ENCODE peak calls at places on chromosome 7, in six cellular contexts. S is GM23338, Q is H1, T is HepG2, E is K562, D is GM12878. N is an unnamed sample.

GRCh38 chr7:35781200-35781701 is 19.6 kb upstream of the SEPTIN7 start:
- DNase-seq in S (no peak), Q (no peak), T (peak), E (no peak), D (no peak), N (no peak)

GRCh38 chr7:154289119-154289518 is 236.9 kb downstream of the DPP6 start:
- DNase-seq in S (no peak), Q (no peak), T (no peak), E (no peak), D (no peak), N (no peak)

GRCh38 chr7:55018361-55019328 is at the start of gene EGFR:
- DNase-seq in S (peak), Q (no peak), T (no peak), E (no peak), D (no peak), N (peak)

GRCh38 chr7:103843689-103844480 is 145.6 kb downstream of the RELN start:
- DNase-seq in S (no peak), Q (no peak), T (no peak), E (peak), D (no peak), N (no peak)

GRCh38 chr7:137403282-137403681 is 59.7 kb upstream of the PTN start:
- DNase-seq in S (peak), Q (no peak), T (no peak), E (no peak), D (no peak), N (no peak)

GRCh38 chr7:135659159-135659837 is 3.0 kb upstream of the STMP1 start:
- DNase-seq in S (no peak), Q (no peak), T (no peak), E (no peak), D (no peak), N (no peak)

GRCh38 chr7:143401265-143401664 is 7.4 kb downstream of the EPHA1 start:
- DNase-seq in S (no peak), Q (no peak), T (no peak), E (no peak), D (no peak), N (no peak)

GRCh38 chr7:75611557-75612178 is 119.5 kb downstream of the SPDYE5 start:
- DNase-seq in S (peak), Q (no peak), T (peak), E (no peak), D (no peak), N (peak)

GRCh38 chr7:40915061-40915460 is 780.3 kb downstream of the SUGCT start:
- DNase-seq in S (no peak), Q (no peak), T (no peak), E (no peak), D (no peak), N (no peak)

GRCh38 chr7:44845476-44845875 is 2.4 kb downstream of the H2AZ2 start:
- DNase-seq in S (no peak), Q (no peak), T (no peak), E (no peak), D (no peak), N (no peak)

GRCh38 chr7:78620931-78621330 is 822.4 kb downstream of the PHTF2 start:
- DNase-seq in S (peak), Q (peak), T (peak), E (no peak), D (no peak), N (peak)

GRCh38 chr7:128215739-128216138 is 25.3 kb upstream of the LEP start:
- DNase-seq in S (no peak), Q (no peak), T (no peak), E (no peak), D (no peak), N (no peak)

GRCh38 chr7:124765401-124766352 is at the start of gene GPR37:
- DNase-seq in S (peak), Q (peak), T (no peak), E (peak), D (no peak), N (peak)

GRCh38 chr7:43439631-43440401 is 143.1 kb upstream of the STK17A start:
- DNase-seq in S (peak), Q (peak), T (peak), E (peak), D (peak), N (peak)

GRCh38 chr7:127708788-127709187 is 56.8 kb downstream of the SND1 start:
- DNase-seq in S (peak), Q (no peak), T (peak), E (peak), D (peak), N (peak)

GRCh38 chr7:96596120-96596826 is 113.4 kb downstream of the SEM1 start:
- DNase-seq in S (peak), Q (no peak), T (no peak), E (peak), D (no peak), N (no peak)
- TF ChIP-seq CREB1 in S (no peak), Q (no peak), T (no peak), E (no peak), D (no peak), N (no peak)

GRCh38 chr7:134420509-134421125 is 38.3 kb downstream of the AKR1B1 start:
- DNase-seq in S (peak), Q (no peak), T (peak), E (peak), D (no peak), N (peak)
- TF ChIP-seq CTCF in S (peak), Q (peak), T (peak), E (peak), D (peak), N (peak)

GRCh38 chr7:99737726-99738125 is 2.7 kb upstream of the CYP3A7 start:
- DNase-seq in S (no peak), Q (no peak), T (no peak), E (no peak), D (no peak), N (no peak)

GRCh38 chr7:99742737-99743394 is 7.9 kb upstream of the CYP3A7 start:
- DNase-seq in S (no peak), Q (no peak), T (peak), E (no peak), D (no peak), N (no peak)

GRCh38 chr7:99739699-99740572 is 4.9 kb upstream of the CYP3A7 start:
- DNase-seq in S (no peak), Q (no peak), T (peak), E (no peak), D (no peak), N (no peak)

GRCh38 chr7:99741438-99741795 is 6.4 kb upstream of the CYP3A7 start:
- DNase-seq in S (no peak), Q (no peak), T (no peak), E (no peak), D (no peak), N (no peak)

DNA sequence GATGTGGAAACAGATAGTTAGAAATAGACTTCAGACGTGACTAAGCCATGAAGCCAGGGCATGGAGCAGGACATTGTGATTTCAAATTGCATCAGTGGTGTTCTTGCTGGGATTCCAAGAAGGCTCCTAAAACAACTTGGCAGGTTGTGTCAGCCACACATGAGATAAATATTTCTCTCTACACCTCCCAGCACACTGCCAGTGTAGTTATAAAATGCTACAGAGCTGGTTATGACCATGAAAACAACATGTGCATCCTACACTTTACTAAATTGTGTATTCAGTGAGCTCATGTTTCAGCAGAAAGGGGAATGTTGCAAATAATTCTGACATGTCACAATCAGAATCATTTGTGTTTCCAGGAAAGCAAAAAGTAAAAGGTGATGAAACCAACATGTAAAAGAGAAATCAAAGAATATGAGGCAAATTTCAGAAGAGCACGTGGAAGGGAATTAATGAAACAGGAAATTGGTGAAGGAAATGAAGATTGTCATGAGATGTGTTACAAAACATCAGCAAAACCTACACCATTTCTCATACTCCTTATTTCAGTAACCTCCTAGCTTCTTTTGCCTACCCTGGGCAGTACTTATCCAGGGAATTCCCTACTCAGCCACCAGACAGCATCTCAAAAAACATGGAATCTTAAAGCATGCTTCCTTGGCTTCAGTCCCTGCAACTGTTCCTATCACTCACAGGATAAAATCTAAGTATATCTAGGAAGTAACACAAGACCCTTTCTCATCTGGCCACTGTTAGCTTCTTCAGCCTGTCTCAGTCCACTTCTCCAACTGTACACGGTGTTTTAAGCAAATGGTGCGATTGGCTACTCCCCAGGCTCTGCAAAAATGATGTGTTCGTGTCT is 5.8 kb upstream of the CYP3A7 start:
- DNase-seq in S (no peak), Q (no peak), T (peak), E (no peak), D (no peak), N (no peak)
- TF ChIP-seq CREB1 in S (no peak), Q (no peak), T (no peak), E (no peak), D (no peak), N (no peak)

GRCh38 chr7:107502154-107502553 is 32.3 kb downstream of the GPR22 start:
- DNase-seq in S (no peak), Q (no peak), T (no peak), E (no peak), D (no peak), N (no peak)

GRCh38 chr7:107505362-107505761 is 35.5 kb downstream of the GPR22 start:
- DNase-seq in S (no peak), Q (no peak), T (no peak), E (no peak), D (no peak), N (no peak)

GRCh38 chr7:107503667-107504066 is 33.8 kb downstream of the GPR22 start:
- DNase-seq in S (no peak), Q (no peak), T (no peak), E (no peak), D (no peak), N (no peak)

GRCh38 chr7:107502797-107503196 is 32.9 kb downstream of the GPR22 start:
- DNase-seq in S (no peak), Q (no peak), T (no peak), E (no peak), D (no peak), N (no peak)

GRCh38 chr7:107501593-107501992 is 31.7 kb downstream of the GPR22 start:
- DNase-seq in S (peak), Q (no peak), T (peak), E (peak), D (no peak), N (peak)
- TF ChIP-seq CTCF in S (peak), Q (peak), T (peak), E (peak), D (peak), N (no peak)

GRCh38 chr7:25758559-25758958 is 393.4 kb upstream of the NFE2L3 start:
- DNase-seq in S (no peak), Q (no peak), T (no peak), E (no peak), D (no peak), N (no peak)
- TF ChIP-seq CREB1 in S (no peak), Q (no peak), T (no peak), E (no peak), D (no peak), N (no peak)

GRCh38 chr7:80682744-80683143 is 44.3 kb downstream of the CD36 start:
- DNase-seq in S (no peak), Q (no peak), T (no peak), E (no peak), D (no peak), N (no peak)
- TF ChIP-seq CTCF in S (no peak), Q (no peak), T (no peak), E (no peak), D (no peak), N (no peak)

GRCh38 chr7:74453321-74454011 is at the start of gene GTF2IRD1:
- DNase-seq in S (peak), Q (no peak), T (peak), E (peak), D (no peak), N (peak)

GRCh38 chr7:74452748-74453320 is 872 bp upstream of the GTF2IRD1 start:
- DNase-seq in S (no peak), Q (no peak), T (peak), E (peak), D (no peak), N (no peak)

GRCh38 chr7:74454059-74454947 is 597 bp downstream of the GTF2IRD1 start:
- DNase-seq in S (no peak), Q (no peak), T (no peak), E (no peak), D (no peak), N (peak)

GRCh38 chr7:74449144-74449543 is 4.6 kb upstream of the GTF2IRD1 start:
- DNase-seq in S (no peak), Q (no peak), T (no peak), E (no peak), D (no peak), N (no peak)

GRCh38 chr7:74449809-74450397 is 3.8 kb upstream of the GTF2IRD1 start:
- DNase-seq in S (peak), Q (peak), T (peak), E (peak), D (peak), N (peak)
- TF ChIP-seq CREB1 in S (no peak), Q (peak), T (no peak), E (no peak), D (no peak), N (no peak)

GRCh38 chr7:17940302-17941170 is at the start of gene SNX13:
- DNase-seq in S (peak), Q (peak), T (peak), E (peak), D (peak), N (peak)
- TF ChIP-seq CTCF in S (no peak), Q (peak), T (peak), E (peak), D (peak), N (no peak)

GRCh38 chr7:130491841-130492518 is at the start of gene MEST:
- DNase-seq in S (peak), Q (no peak), T (no peak), E (no peak), D (no peak), N (peak)
- TF ChIP-seq CREB1 in S (no peak), Q (no peak), T (no peak), E (no peak), D (no peak), N (no peak)

GRCh38 chr7:23106491-23106800 is 861 bp downstream of the KLHL7 start:
- DNase-seq in S (peak), Q (no peak), T (no peak), E (no peak), D (no peak), N (no peak)

GRCh38 chr7:23105086-23105643 is 420 bp upstream of the KLHL7 start:
- DNase-seq in S (no peak), Q (no peak), T (no peak), E (no peak), D (no peak), N (no peak)

GRCh38 chr7:23106801-23107713 is 1.5 kb downstream of the KLHL7 start:
- DNase-seq in S (no peak), Q (no peak), T (no peak), E (no peak), D (no peak), N (no peak)

GRCh38 chr7:23107781-23108180 is 2.2 kb downstream of the KLHL7 start:
- DNase-seq in S (no peak), Q (no peak), T (no peak), E (no peak), D (no peak), N (no peak)

GRCh38 chr7:23105644-23106490 is at the start of gene KLHL7:
- DNase-seq in S (peak), Q (peak), T (peak), E (peak), D (peak), N (peak)
- TF ChIP-seq CTCF in S (no peak), Q (no peak), T (peak), E (peak), D (no peak), N (no peak)